ENCODE peak calls at places on chromosomes 5 and 9, in four cellular contexts. A is esophagus squamous epithelium, H is testis, F is prostate gland. G is an unnamed sample.
A peak's percentile ranks its signal among the peaks of the same experiment; 100 is the strongest.

GRCh38 chr5:119356384-119357188 is 767 bp downstream of the TNFAIP8 start:
- DNase-seq in H (no peak), A (no peak), F (no peak), G (no peak)

GRCh38 chr5:78964889-78965288 is 20.2 kb downstream of the ARSB start:
- DNase-seq in H (no peak), F (peak; percentile 20), A (no peak), G (no peak)

GRCh38 chr5:5437227-5438172 is 15.0 kb downstream of the ICE1 start:
- DNase-seq in H (no peak), A (no peak), F (no peak), G (no peak)

GRCh38 chr5:165834922-165835321 is 2329.5 kb downstream of the MAT2B start:
- DNase-seq in A (no peak), F (no peak), H (no peak), G (no peak)

GRCh38 chr5:173868096-173868879 is 19.9 kb upstream of the CPEB4 start:
- DNase-seq in H (no peak), F (peak; percentile 82), A (no peak), G (no peak)

GRCh38 chr9:36828574-36829141 is 205.4 kb downstream of the PAX5 start:
- DNase-seq in F (no peak), A (no peak), H (no peak), G (no peak)

GRCh38 chr5:86814315-86814714 is 196.6 kb downstream of the COX7C start:
- DNase-seq in H (no peak), F (no peak), A (no peak), G (no peak)

GRCh38 chr5:41869739-41870620 is at the start of gene OXCT1:
- DNase-seq in F (peak; percentile 78), A (peak; percentile 48), H (peak; percentile 77), G (peak; percentile 92)

GRCh38 chr5:169146158-169146557 is 154.8 kb downstream of the SLIT3 start:
- DNase-seq in F (no peak), A (no peak), H (no peak), G (no peak)

GRCh38 chr9:96491079-96491879 is 41.3 kb downstream of the HABP4 start:
- DNase-seq in H (no peak), F (no peak), A (no peak), G (no peak)

GRCh38 chr9:96490534-96491078 is 40.6 kb downstream of the HABP4 start:
- DNase-seq in H (no peak), A (no peak), F (no peak), G (no peak)

GRCh38 chr9:96492993-96493531 is 43.1 kb downstream of the HABP4 start:
- DNase-seq in A (no peak), F (no peak), H (no peak), G (no peak)

GRCh38 chr9:96493757-96494156 is 43.8 kb downstream of the HABP4 start:
- DNase-seq in H (no peak), A (no peak), F (no peak), G (no peak)

DNA sequence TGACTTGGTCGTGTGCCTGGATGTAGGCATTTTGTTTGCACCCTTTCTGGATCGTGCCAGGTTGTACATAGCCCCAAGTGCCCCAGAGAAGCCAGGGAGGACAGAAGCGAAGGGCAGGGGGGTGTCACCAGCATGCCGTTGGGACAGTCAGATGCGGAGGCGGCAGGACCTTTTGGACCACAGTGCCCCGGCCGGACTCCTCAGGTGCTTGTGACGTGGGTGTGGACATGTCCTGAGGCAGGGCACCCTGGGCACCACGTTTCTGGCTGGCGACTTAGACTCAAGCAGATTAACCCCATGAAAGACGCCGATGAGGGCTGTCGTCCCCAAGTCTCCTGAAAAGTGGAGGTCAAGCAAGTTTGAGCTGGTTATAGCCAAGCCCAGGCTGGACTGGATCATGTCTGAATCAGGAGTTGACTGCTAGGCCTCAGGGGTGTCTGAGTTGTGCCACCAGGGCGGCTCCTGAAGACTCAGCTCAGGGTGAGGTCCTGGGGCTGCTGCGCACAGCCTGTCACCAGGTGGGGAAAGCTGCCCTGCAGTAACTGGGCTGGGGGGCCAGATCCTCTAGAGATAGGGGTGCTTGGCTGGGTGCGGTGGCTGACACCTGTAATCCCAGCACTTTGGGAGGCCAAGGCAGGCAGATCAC is 42.0 kb downstream of the HABP4 start:
- DNase-seq in F (no peak), A (no peak), H (no peak), G (no peak)
- H3K4me3 ChIP-seq in F (no peak overlapping the region), A (no peak overlapping the region), H (no peak overlapping the region), G (no peak overlapping the region)

GRCh38 chr9:18261143-18261542 is 212.8 kb upstream of the ADAMTSL1 start:
- DNase-seq in A (no peak), F (no peak), H (no peak), G (no peak)
- H3K4me3 ChIP-seq in A (no peak overlapping the region), F (no peak overlapping the region), H (no peak overlapping the region), G (peak overlapping the region; percentile 30)

DNA sequence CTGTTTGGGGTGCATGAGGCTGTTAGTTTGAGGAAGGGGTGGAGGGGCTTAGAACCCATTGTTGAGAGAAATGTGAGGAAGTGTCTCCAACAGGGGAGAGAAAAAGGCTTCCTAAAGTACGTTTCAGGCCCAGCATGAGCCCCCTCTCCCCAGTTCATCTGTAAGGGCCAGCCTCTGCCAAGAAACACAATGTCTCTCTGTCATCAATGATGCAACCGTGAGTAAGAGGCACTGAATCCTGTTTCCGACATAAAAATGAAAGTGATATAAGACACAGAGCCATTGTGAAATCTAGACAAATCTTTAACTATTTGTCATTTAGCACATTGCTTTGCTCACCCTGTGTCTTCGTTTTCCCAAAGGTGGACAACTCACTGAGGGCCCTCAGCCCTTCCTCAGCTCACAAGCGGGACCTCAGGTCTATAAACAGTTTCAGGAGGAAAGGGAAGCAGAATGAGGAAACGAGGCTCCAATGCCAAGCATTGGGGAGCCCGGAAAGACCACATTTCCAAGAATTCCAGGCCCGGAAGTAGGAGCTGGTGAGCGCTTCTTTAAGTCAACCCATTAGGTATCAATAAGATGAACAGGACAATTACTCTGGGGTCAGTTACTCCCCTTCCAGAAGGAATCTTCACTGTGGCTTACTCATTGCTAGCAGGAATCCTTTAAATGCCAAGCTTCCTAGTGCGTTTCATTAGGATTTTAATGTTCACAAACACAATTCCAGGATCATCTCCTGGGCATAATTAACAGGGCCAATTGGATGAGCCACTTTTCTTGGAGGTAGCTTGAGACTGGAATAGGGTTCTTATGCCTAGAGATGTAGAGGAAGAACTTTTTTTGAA is 59.0 kb upstream of the KLF4 start:
- DNase-seq in H (peak; percentile 37), A (no peak), F (no peak), G (no peak)
- H3K4me3 ChIP-seq in H (no peak overlapping the region), A (no peak overlapping the region), F (no peak overlapping the region), G (no peak overlapping the region)

GRCh38 chr5:146446861-146447733 is at the start of gene TCERG1:
- DNase-seq in A (peak; percentile 97), H (peak; percentile 100), F (peak; percentile 100), G (peak; percentile 99)

GRCh38 chr5:146447734-146448380 is 724 bp downstream of the TCERG1 start:
- DNase-seq in F (no peak), A (no peak), H (no peak), G (no peak)

GRCh38 chr5:146451411-146451810 is 4.3 kb downstream of the TCERG1 start:
- DNase-seq in A (no peak), F (no peak), H (no peak), G (no peak)

DNA sequence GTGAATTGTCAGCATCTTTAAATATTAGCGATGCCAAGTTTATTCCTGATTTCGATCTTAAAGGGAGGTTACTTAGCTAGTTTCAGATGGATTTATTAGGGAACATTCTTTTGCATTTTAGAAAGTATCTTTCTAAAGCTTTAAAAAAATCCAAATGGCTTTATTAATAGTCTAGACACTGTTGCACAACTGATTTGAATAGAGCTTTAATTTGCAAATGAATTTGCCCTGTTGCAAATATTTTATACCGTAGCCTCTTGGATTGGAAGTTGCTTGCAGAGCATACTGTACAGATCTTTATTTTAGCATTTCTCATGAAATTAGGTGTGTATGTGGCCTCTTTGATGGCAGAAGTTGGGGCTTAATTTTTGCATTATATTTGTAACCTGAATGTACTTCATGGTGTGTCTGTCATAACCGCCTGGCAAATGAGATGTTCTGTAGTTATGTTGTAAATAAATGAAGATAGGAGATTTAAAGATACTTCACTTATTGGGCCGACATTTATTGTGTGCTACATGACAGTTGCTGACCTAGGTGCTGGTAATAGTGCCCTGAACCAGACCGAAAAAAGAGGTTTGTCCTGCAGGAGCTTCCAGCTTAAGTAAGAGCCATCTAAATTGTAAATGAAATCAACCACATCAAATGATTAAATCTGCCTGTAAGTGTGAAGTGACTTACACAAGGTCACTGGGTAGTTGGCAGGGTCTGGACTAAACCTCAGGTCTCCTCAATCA is 1.8 kb downstream of the TCERG1 start:
- DNase-seq in F (no peak), H (no peak), A (no peak), G (no peak)
- H3K4me3 ChIP-seq in F (no peak overlapping the region), H (no peak overlapping the region), A (peak overlapping the region; percentile 97), G (peak overlapping the region; percentile 88)

DNA sequence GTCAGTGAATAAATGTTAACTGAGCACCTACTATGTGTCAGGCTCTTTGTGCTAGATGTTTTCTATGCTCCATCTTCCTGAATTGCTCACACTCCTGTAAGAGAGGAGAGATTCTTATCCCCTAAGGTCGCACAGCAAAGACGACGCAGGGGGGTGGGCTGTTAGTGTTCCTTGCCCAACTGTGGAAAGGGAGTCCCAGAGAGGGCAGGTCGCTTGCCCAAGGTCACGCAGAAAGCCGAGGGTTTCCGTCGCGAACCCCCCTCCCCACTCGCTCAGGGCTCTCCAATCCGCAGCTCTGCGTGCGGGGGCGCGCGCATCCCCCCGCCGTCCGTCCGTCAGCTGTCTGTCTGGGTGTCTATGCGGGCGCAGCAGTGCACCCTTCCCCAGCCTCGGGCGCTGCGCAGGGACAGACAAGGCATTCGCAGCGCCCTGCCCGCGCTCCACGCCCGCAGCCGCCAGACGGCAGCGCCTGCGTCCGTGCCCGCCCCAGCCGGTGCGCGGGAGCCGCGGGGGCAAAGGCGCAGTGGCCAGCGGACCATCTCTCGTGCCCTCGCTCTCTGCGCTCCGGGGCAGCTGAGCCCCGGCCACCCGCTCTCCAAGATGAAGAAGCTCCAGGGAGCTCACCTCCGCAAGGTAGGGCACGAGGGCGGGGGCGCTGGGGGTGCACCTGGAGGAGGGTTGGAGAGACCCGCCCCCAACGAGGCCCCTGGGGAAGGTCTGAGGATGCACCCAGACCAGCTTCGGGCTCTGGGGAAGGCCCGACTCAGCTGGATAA is at the start of gene SLC6A7:
- DNase-seq in F (no peak), H (no peak), A (no peak), G (no peak)
- H3K4me3 ChIP-seq in F (no peak within 1 kb of the TSS), H (peak within 1 kb of the TSS; percentile 7), A (no peak within 1 kb of the TSS), G (peak within 1 kb of the TSS; percentile 41)